ENCODE peak calls at places on chromosomes 5 and 9, in seven cellular contexts. A is GM23338, G is HCT116, F is GM23248, O is MM.1S, E is hepatocyte, W is PC-3. P is an unnamed sample.

GRCh38 chr9:93171261-93171660 is 12.7 kb upstream of the WNK2 start:
- DNase-seq in A (no peak), G (no peak), F (no peak), O (no peak), E (no peak), W (no peak), P (no peak)

GRCh38 chr9:80951675-80952074 is 737.7 kb downstream of the TLE1 start:
- DNase-seq in A (no peak), G (no peak), F (peak), O (no peak), E (no peak), W (no peak), P (no peak)

GRCh38 chr9:5910413-5911057 is 19.8 kb downstream of the MLANA start:
- DNase-seq in A (no peak), G (no peak), F (peak), O (no peak), E (no peak), W (no peak), P (no peak)

GRCh38 chr5:132459983-132460834 is 30.4 kb downstream of the IRF1 start:
- DNase-seq in A (no peak), G (no peak), F (no peak), O (no peak), E (no peak), W (no peak), P (no peak)

GRCh38 chr5:43203373-43203772 is 11.3 kb downstream of the NIM1K start:
- DNase-seq in A (no peak), G (no peak), F (peak), O (no peak), E (no peak), W (peak), P (no peak)

GRCh38 chr9:97982191-97982718 is 886 bp upstream of the ANP32B start:
- DNase-seq in A (peak), G (no peak), F (peak), O (no peak), E (no peak), W (no peak), P (no peak)

GRCh38 chr9:76720245-76720644 is 44.0 kb upstream of the PCA3 start:
- DNase-seq in A (no peak), G (no peak), F (no peak), O (no peak), E (no peak), W (no peak), P (no peak)

GRCh38 chr5:67047180-67047579 is 149.4 kb downstream of the CD180 start:
- DNase-seq in A (no peak), G (no peak), F (no peak), O (no peak), E (no peak), W (no peak), P (peak)

GRCh38 chr9:121169094-121169601 is 32.5 kb downstream of the RAB14 start:
- DNase-seq in A (peak), G (no peak), F (peak), O (no peak), E (no peak), W (peak), P (no peak)

GRCh38 chr5:16179511-16179935 is at the start of gene MARCHF11:
- DNase-seq in A (peak), G (no peak), F (peak), O (no peak), E (peak), W (no peak), P (peak)
- TF ChIP-seq EZH2 in A (no peak), G (no peak), F (no peak), O (no peak), E (no peak), W (no peak), P (no peak)

GRCh38 chr5:51225671-51226419 is 157.4 kb upstream of the ISL1 start:
- DNase-seq in A (peak), G (no peak), F (peak), O (no peak), E (peak), W (no peak), P (peak)

GRCh38 chr5:51230336-51230735 is 152.9 kb upstream of the ISL1 start:
- DNase-seq in A (no peak), G (no peak), F (no peak), O (no peak), E (no peak), W (no peak), P (no peak)

GRCh38 chr5:51227963-51228515 is 155.2 kb upstream of the ISL1 start:
- DNase-seq in A (peak), G (no peak), F (no peak), O (no peak), E (no peak), W (no peak), P (peak)

GRCh38 chr5:51226420-51226735 is 156.9 kb upstream of the ISL1 start:
- DNase-seq in A (peak), G (peak), F (no peak), O (no peak), E (peak), W (no peak), P (peak)
- TF ChIP-seq EZH2phosphoT487 in A (no peak), G (no peak), F (no peak), O (no peak), E (no peak), W (no peak), P (no peak)

GRCh38 chr5:125894383-125894782 is 528.8 kb upstream of the GRAMD2B start:
- DNase-seq in A (no peak), G (no peak), F (no peak), O (peak), E (no peak), W (no peak), P (peak)

GRCh38 chr5:125891326-125891725 is 531.9 kb upstream of the GRAMD2B start:
- DNase-seq in A (no peak), G (no peak), F (no peak), O (no peak), E (no peak), W (peak), P (no peak)

GRCh38 chr5:125888358-125888757 is 534.9 kb upstream of the GRAMD2B start:
- DNase-seq in A (no peak), G (no peak), F (no peak), O (no peak), E (no peak), W (no peak), P (no peak)

GRCh38 chr5:125896381-125896780 is 526.8 kb upstream of the GRAMD2B start:
- DNase-seq in A (no peak), G (no peak), F (no peak), O (no peak), E (peak), W (no peak), P (no peak)

GRCh38 chr5:125890387-125890955 is 532.7 kb upstream of the GRAMD2B start:
- DNase-seq in A (no peak), G (no peak), F (no peak), O (no peak), E (no peak), W (no peak), P (no peak)
- TF ChIP-seq EZH2 in A (no peak), G (no peak), F (no peak), O (no peak), E (no peak), W (no peak), P (no peak)

GRCh38 chr9:104778802-104779201 is 14.9 kb downstream of the NIPSNAP3B start:
- DNase-seq in A (no peak), G (no peak), F (no peak), O (no peak), E (no peak), W (no peak), P (no peak)

GRCh38 chr9:104779946-104780539 is 16.1 kb downstream of the NIPSNAP3B start:
- DNase-seq in A (no peak), G (no peak), F (no peak), O (no peak), E (no peak), W (no peak), P (no peak)

GRCh38 chr9:104779334-104779733 is 15.4 kb downstream of the NIPSNAP3B start:
- DNase-seq in A (no peak), G (no peak), F (no peak), O (no peak), E (no peak), W (no peak), P (no peak)

GRCh38 chr9:104783588-104783987 is 19.7 kb downstream of the NIPSNAP3B start:
- DNase-seq in A (no peak), G (no peak), F (peak), O (no peak), E (no peak), W (peak), P (no peak)

DNA sequence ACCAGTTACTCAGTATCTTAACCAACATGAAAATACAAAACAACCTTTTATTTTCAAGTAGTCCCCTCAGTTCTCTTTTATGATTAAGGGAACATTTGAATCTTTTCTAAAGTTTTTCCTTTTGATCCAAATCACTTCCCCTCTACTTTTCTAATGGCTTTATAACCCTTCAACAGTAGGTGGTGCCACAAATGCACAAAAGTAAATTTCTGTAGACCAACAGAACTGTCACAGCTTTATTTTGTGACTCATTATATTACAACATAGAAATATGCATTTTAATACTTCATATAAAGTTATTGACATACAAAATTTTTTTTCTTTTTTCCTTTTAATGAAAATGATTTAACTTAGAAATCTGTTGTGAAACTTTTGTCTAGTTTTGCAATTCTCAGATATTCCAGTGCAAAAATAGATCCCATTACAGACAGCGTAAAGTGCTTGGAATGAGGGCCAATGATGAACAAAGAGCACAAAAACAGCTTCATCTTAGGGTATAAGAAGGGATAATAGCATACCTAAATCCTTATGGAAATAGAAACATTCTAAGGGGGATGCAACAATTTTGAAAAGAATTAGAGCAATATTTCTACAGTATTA is 17.0 kb downstream of the NIPSNAP3B start:
- DNase-seq in A (peak), G (peak), F (peak), O (peak), E (no peak), W (peak), P (no peak)
- TF ChIP-seq EZH2phosphoT487 in A (no peak), G (no peak), F (no peak), O (no peak), E (no peak), W (no peak), P (no peak)

GRCh38 chr9:3181049-3181953 is 337.4 kb upstream of the PUM3 start:
- DNase-seq in A (peak), G (no peak), F (peak), O (peak), E (peak), W (peak), P (peak)
- TF ChIP-seq EZH2 in A (no peak), G (no peak), F (no peak), O (no peak), E (no peak), W (no peak), P (peak)

GRCh38 chr5:178216088-178216534 is 11.8 kb downstream of the HNRNPAB start:
- DNase-seq in A (no peak), G (no peak), F (no peak), O (no peak), E (no peak), W (no peak), P (no peak)
- TF ChIP-seq EZH2phosphoT487 in A (no peak), G (no peak), F (no peak), O (no peak), E (no peak), W (no peak), P (no peak)

GRCh38 chr5:102306121-102306520 is 10.0 kb upstream of the SLCO4C1 start:
- DNase-seq in A (no peak), G (no peak), F (no peak), O (no peak), E (no peak), W (no peak), P (no peak)
- TF ChIP-seq EZH2 in A (no peak), G (no peak), F (no peak), O (no peak), E (no peak), W (no peak), P (no peak)

P was measured in neural progenitor cell.